ENCODE peak calls at places on chromosome 2, in seven cellular contexts. One of them, this sample, is unnamed.

GRCh38 chr2:160372585-160372984 is 121.0 kb downstream of the RBMS1 start:
- DNase-seq in stomach: no peak
- DNase-seq in HS-5: no peak
- DNase-seq in M059J: peak
- DNase-seq in NCI-H774: no peak
- DNase-seq in uterus: no peak
- DNase-seq in thoracic aorta: no peak
- DNase-seq in this sample: no peak

GRCh38 chr2:200747668-200748618 is 63.8 kb upstream of the BZW1 start:
- DNase-seq in stomach: no peak
- DNase-seq in HS-5: peak
- DNase-seq in M059J: peak
- DNase-seq in NCI-H774: no peak
- DNase-seq in uterus: no peak
- DNase-seq in thoracic aorta: no peak
- DNase-seq in this sample: no peak

GRCh38 chr2:86790134-86790827 is 432 bp downstream of the CD8A start:
- DNase-seq in stomach: no peak
- DNase-seq in HS-5: no peak
- DNase-seq in M059J: no peak
- DNase-seq in NCI-H774: no peak
- DNase-seq in uterus: no peak
- DNase-seq in thoracic aorta: no peak
- DNase-seq in this sample: no peak

GRCh38 chr2:46171441-46171953 is 125.7 kb upstream of the EPAS1 start:
- DNase-seq in stomach: no peak
- DNase-seq in HS-5: peak
- DNase-seq in M059J: peak
- DNase-seq in NCI-H774: no peak
- DNase-seq in uterus: no peak
- DNase-seq in thoracic aorta: no peak
- DNase-seq in this sample: no peak

GRCh38 chr2:125710561-125710960 is 945.4 kb upstream of the GYPC start:
- DNase-seq in stomach: no peak
- DNase-seq in HS-5: no peak
- DNase-seq in M059J: no peak
- DNase-seq in NCI-H774: no peak
- DNase-seq in uterus: no peak
- DNase-seq in thoracic aorta: no peak
- DNase-seq in this sample: no peak

GRCh38 chr2:169928463-169928864 is 101.2 kb downstream of the UBR3 start:
- DNase-seq in stomach: no peak
- DNase-seq in HS-5: peak
- DNase-seq in M059J: peak
- DNase-seq in NCI-H774: peak
- DNase-seq in uterus: no peak
- DNase-seq in thoracic aorta: no peak
- DNase-seq in this sample: no peak

GRCh38 chr2:204890680-204891079 is 345.4 kb downstream of the PARD3B start:
- DNase-seq in stomach: no peak
- DNase-seq in HS-5: no peak
- DNase-seq in M059J: no peak
- DNase-seq in NCI-H774: no peak
- DNase-seq in uterus: no peak
- DNase-seq in thoracic aorta: no peak
- DNase-seq in this sample: no peak

GRCh38 chr2:223598994-223599645 is 3.0 kb downstream of the SCG2 start:
- DNase-seq in stomach: no peak
- DNase-seq in HS-5: peak
- DNase-seq in M059J: peak
- DNase-seq in NCI-H774: no peak
- DNase-seq in uterus: no peak
- DNase-seq in thoracic aorta: no peak
- DNase-seq in this sample: no peak

GRCh38 chr2:230218411-230218810 is 1.4 kb downstream of the SP110 start:
- DNase-seq in stomach: no peak
- DNase-seq in HS-5: no peak
- DNase-seq in M059J: peak
- DNase-seq in NCI-H774: no peak
- DNase-seq in uterus: no peak
- DNase-seq in thoracic aorta: no peak
- DNase-seq in this sample: no peak

GRCh38 chr2:54629914-54630609 is 93.4 kb upstream of the EML6 start:
- DNase-seq in stomach: peak
- DNase-seq in HS-5: no peak
- DNase-seq in M059J: peak
- DNase-seq in NCI-H774: no peak
- DNase-seq in uterus: no peak
- DNase-seq in thoracic aorta: no peak
- DNase-seq in this sample: peak

GRCh38 chr2:159124931-159125467 is 156.6 kb downstream of the TANC1 start:
- DNase-seq in stomach: no peak
- DNase-seq in HS-5: no peak
- DNase-seq in M059J: peak
- DNase-seq in NCI-H774: no peak
- DNase-seq in uterus: no peak
- DNase-seq in thoracic aorta: no peak
- DNase-seq in this sample: no peak

GRCh38 chr2:183014005-183014404 is 24.3 kb downstream of the NCKAP1 start:
- DNase-seq in stomach: no peak
- DNase-seq in HS-5: no peak
- DNase-seq in M059J: no peak
- DNase-seq in NCI-H774: no peak
- DNase-seq in uterus: no peak
- DNase-seq in thoracic aorta: no peak
- DNase-seq in this sample: no peak

GRCh38 chr2:112701092-112701491 is 19.7 kb upstream of the NT5DC4 start:
- DNase-seq in stomach: no peak
- DNase-seq in HS-5: no peak
- DNase-seq in M059J: peak
- DNase-seq in NCI-H774: no peak
- DNase-seq in uterus: no peak
- DNase-seq in thoracic aorta: no peak
- DNase-seq in this sample: no peak

GRCh38 chr2:3769766-3770165 is 66.4 kb downstream of the DCDC2C start:
- DNase-seq in stomach: no peak
- DNase-seq in HS-5: no peak
- DNase-seq in M059J: no peak
- DNase-seq in NCI-H774: no peak
- DNase-seq in uterus: no peak
- DNase-seq in thoracic aorta: no peak
- DNase-seq in this sample: no peak

GRCh38 chr2:201343559-201343958 is 13.6 kb downstream of the FLACC1 start:
- DNase-seq in stomach: no peak
- DNase-seq in HS-5: no peak
- DNase-seq in M059J: no peak
- DNase-seq in NCI-H774: no peak
- DNase-seq in uterus: no peak
- DNase-seq in thoracic aorta: no peak
- DNase-seq in this sample: no peak

GRCh38 chr2:151162185-151162584 is 99.5 kb downstream of the RBM43 start:
- DNase-seq in stomach: no peak
- DNase-seq in HS-5: peak
- DNase-seq in M059J: peak
- DNase-seq in NCI-H774: no peak
- DNase-seq in uterus: no peak
- DNase-seq in thoracic aorta: no peak
- DNase-seq in this sample: no peak

GRCh38 chr2:189797902-189798301 is 13.7 kb downstream of the PMS1 start:
- DNase-seq in stomach: no peak
- DNase-seq in HS-5: no peak
- DNase-seq in M059J: no peak
- DNase-seq in NCI-H774: no peak
- DNase-seq in uterus: no peak
- DNase-seq in thoracic aorta: no peak
- DNase-seq in this sample: no peak

GRCh38 chr2:99819766-99820165 is 322.6 kb downstream of the AFF3 start:
- DNase-seq in stomach: no peak
- DNase-seq in HS-5: no peak
- DNase-seq in M059J: no peak
- DNase-seq in NCI-H774: no peak
- DNase-seq in uterus: no peak
- DNase-seq in thoracic aorta: no peak
- DNase-seq in this sample: no peak

GRCh38 chr2:27218614-27219013 is 1.4 kb downstream of the CAD start:
- DNase-seq in stomach: no peak
- DNase-seq in HS-5: no peak
- DNase-seq in M059J: no peak
- DNase-seq in NCI-H774: no peak
- DNase-seq in uterus: no peak
- DNase-seq in thoracic aorta: no peak
- DNase-seq in this sample: no peak

GRCh38 chr2:237723613-237724012 is 75.0 kb upstream of the RBM44 start:
- DNase-seq in stomach: peak
- DNase-seq in HS-5: no peak
- DNase-seq in M059J: no peak
- DNase-seq in NCI-H774: peak
- DNase-seq in uterus: no peak
- DNase-seq in thoracic aorta: no peak
- DNase-seq in this sample: no peak

GRCh38 chr2:85768713-85769112 is 14.9 kb downstream of the ATOH8 start:
- DNase-seq in stomach: peak
- DNase-seq in HS-5: no peak
- DNase-seq in M059J: peak
- DNase-seq in NCI-H774: no peak
- DNase-seq in uterus: peak
- DNase-seq in thoracic aorta: no peak
- DNase-seq in this sample: no peak

GRCh38 chr2:55519908-55520885 is 679 bp downstream of the CFAP36 start:
- DNase-seq in stomach: no peak
- DNase-seq in HS-5: no peak
- DNase-seq in M059J: peak
- DNase-seq in NCI-H774: peak
- DNase-seq in uterus: no peak
- DNase-seq in thoracic aorta: no peak
- DNase-seq in this sample: no peak

GRCh38 chr2:8709611-8710010 is 27.8 kb downstream of the ID2 start:
- DNase-seq in stomach: no peak
- DNase-seq in HS-5: no peak
- DNase-seq in M059J: no peak
- DNase-seq in NCI-H774: no peak
- DNase-seq in uterus: no peak
- DNase-seq in thoracic aorta: no peak
- DNase-seq in this sample: no peak

GRCh38 chr2:229416116-229416694 is 145.1 kb upstream of the PID1 start:
- DNase-seq in stomach: peak
- DNase-seq in HS-5: no peak
- DNase-seq in M059J: peak
- DNase-seq in NCI-H774: no peak
- DNase-seq in uterus: peak
- DNase-seq in thoracic aorta: peak
- DNase-seq in this sample: no peak

GRCh38 chr2:85502720-85503119 is 36.2 kb upstream of the MAT2A start:
- DNase-seq in stomach: no peak
- DNase-seq in HS-5: no peak
- DNase-seq in M059J: no peak
- DNase-seq in NCI-H774: no peak
- DNase-seq in uterus: no peak
- DNase-seq in thoracic aorta: no peak
- DNase-seq in this sample: no peak

GRCh38 chr2:48240912-48241311 is 289.0 kb upstream of the STON1 start:
- DNase-seq in stomach: no peak
- DNase-seq in HS-5: no peak
- DNase-seq in M059J: no peak
- DNase-seq in NCI-H774: no peak
- DNase-seq in uterus: no peak
- DNase-seq in thoracic aorta: no peak
- DNase-seq in this sample: no peak

GRCh38 chr2:88667219-88667618 is 24.3 kb upstream of the RPIA start:
- DNase-seq in stomach: no peak
- DNase-seq in HS-5: no peak
- DNase-seq in M059J: no peak
- DNase-seq in NCI-H774: no peak
- DNase-seq in uterus: no peak
- DNase-seq in thoracic aorta: no peak
- DNase-seq in this sample: no peak

GRCh38 chr2:96874099-96874831 is 4.4 kb upstream of the SEMA4C start:
- DNase-seq in stomach: no peak
- DNase-seq in HS-5: no peak
- DNase-seq in M059J: no peak
- DNase-seq in NCI-H774: no peak
- DNase-seq in uterus: no peak
- DNase-seq in thoracic aorta: no peak
- DNase-seq in this sample: peak

GRCh38 chr2:231326404-231326803 is 69.1 kb upstream of the B3GNT7 start:
- DNase-seq in stomach: no peak
- DNase-seq in HS-5: no peak
- DNase-seq in M059J: no peak
- DNase-seq in NCI-H774: no peak
- DNase-seq in uterus: no peak
- DNase-seq in thoracic aorta: no peak
- DNase-seq in this sample: no peak

GRCh38 chr2:85356186-85356585 is 1.6 kb downstream of the ELMOD3 start:
- DNase-seq in stomach: no peak
- DNase-seq in HS-5: no peak
- DNase-seq in M059J: no peak
- DNase-seq in NCI-H774: no peak
- DNase-seq in uterus: no peak
- DNase-seq in thoracic aorta: no peak
- DNase-seq in this sample: no peak

GRCh38 chr2:151762694-151763093 is 28.4 kb upstream of the NEB start:
- DNase-seq in stomach: no peak
- DNase-seq in HS-5: no peak
- DNase-seq in M059J: no peak
- DNase-seq in NCI-H774: no peak
- DNase-seq in uterus: no peak
- DNase-seq in thoracic aorta: no peak
- DNase-seq in this sample: no peak

GRCh38 chr2:26185304-26185928 is 12.5 kb downstream of the GAREM2 start:
- DNase-seq in stomach: no peak
- DNase-seq in HS-5: no peak
- DNase-seq in M059J: no peak
- DNase-seq in NCI-H774: no peak
- DNase-seq in uterus: no peak
- DNase-seq in thoracic aorta: no peak
- DNase-seq in this sample: no peak

GRCh38 chr2:11775384-11775783 is 29.0 kb downstream of the LPIN1 start:
- DNase-seq in stomach: no peak
- DNase-seq in HS-5: peak
- DNase-seq in M059J: peak
- DNase-seq in NCI-H774: no peak
- DNase-seq in uterus: no peak
- DNase-seq in thoracic aorta: no peak
- DNase-seq in this sample: peak

GRCh38 chr2:76128622-76129021 is 417.9 kb upstream of the GCFC2 start:
- DNase-seq in stomach: no peak
- DNase-seq in HS-5: no peak
- DNase-seq in M059J: no peak
- DNase-seq in NCI-H774: no peak
- DNase-seq in uterus: no peak
- DNase-seq in thoracic aorta: no peak
- DNase-seq in this sample: no peak

GRCh38 chr2:18626256-18626668 is 36.9 kb upstream of the NT5C1B start:
- DNase-seq in stomach: no peak
- DNase-seq in HS-5: peak
- DNase-seq in M059J: peak
- DNase-seq in NCI-H774: no peak
- DNase-seq in uterus: no peak
- DNase-seq in thoracic aorta: no peak
- DNase-seq in this sample: no peak

This sample was measured in GM12878.